ENCODE peak calls at places on chromosomes 13 and 19, in nine cellular contexts. One of them, this sample, is unnamed.

GRCh38 chr19:3366104-3366760 is at the start of gene NFIC:
- DNase-seq in tibial nerve: peak; percentile 63
- DNase-seq in CD4-positive, CD25-positive, alpha-beta regulatory T cell: no peak
- DNase-seq in uterus: peak; percentile 92
- DNase-seq in tibial artery: peak; percentile 84
- DNase-seq in mesendoderm: peak; percentile 63
- DNase-seq in psoas muscle: peak; percentile 94
- DNase-seq in PC-3: peak; percentile 50
- DNase-seq in heart left ventricle: peak; percentile 90
- DNase-seq in this sample: no peak

GRCh38 chr19:30888937-30889336 is 460.3 kb downstream of the TSHZ3 start:
- DNase-seq in psoas muscle: no peak
- DNase-seq in CD4-positive, CD25-positive, alpha-beta regulatory T cell: no peak
- DNase-seq in PC-3: no peak
- DNase-seq in mesendoderm: no peak
- DNase-seq in tibial nerve: no peak
- DNase-seq in uterus: no peak
- DNase-seq in tibial artery: no peak
- DNase-seq in heart left ventricle: no peak
- DNase-seq in this sample: no peak

GRCh38 chr19:812819-813358 is 8.9 kb downstream of the PLPPR3 start:
- DNase-seq in mesendoderm: no peak
- DNase-seq in PC-3: no peak
- DNase-seq in tibial nerve: no peak
- DNase-seq in heart left ventricle: no peak
- DNase-seq in uterus: no peak
- DNase-seq in psoas muscle: no peak
- DNase-seq in CD4-positive, CD25-positive, alpha-beta regulatory T cell: no peak
- DNase-seq in tibial artery: no peak
- DNase-seq in this sample: no peak

GRCh38 chr13:62512194-62513141 is 1096.8 kb upstream of the PCDH20 start:
- DNase-seq in heart left ventricle: no peak
- DNase-seq in mesendoderm: peak; percentile 85
- DNase-seq in CD4-positive, CD25-positive, alpha-beta regulatory T cell: no peak
- DNase-seq in psoas muscle: no peak
- DNase-seq in PC-3: peak; percentile 58
- DNase-seq in uterus: no peak
- DNase-seq in tibial artery: no peak
- DNase-seq in tibial nerve: no peak
- DNase-seq in this sample: no peak

GRCh38 chr13:98443329-98443728 is 133.6 kb downstream of the STK24 start:
- DNase-seq in tibial nerve: no peak
- DNase-seq in uterus: no peak
- DNase-seq in mesendoderm: peak; percentile 57
- DNase-seq in CD4-positive, CD25-positive, alpha-beta regulatory T cell: no peak
- DNase-seq in psoas muscle: no peak
- DNase-seq in heart left ventricle: no peak
- DNase-seq in tibial artery: no peak
- DNase-seq in PC-3: peak; percentile 63
- DNase-seq in this sample: no peak

GRCh38 chr19:41930926-41931592 is 2.8 kb upstream of the ERFL start:
- DNase-seq in PC-3: no peak
- DNase-seq in psoas muscle: no peak
- DNase-seq in tibial artery: no peak
- DNase-seq in CD4-positive, CD25-positive, alpha-beta regulatory T cell: no peak
- DNase-seq in uterus: no peak
- DNase-seq in tibial nerve: no peak
- DNase-seq in mesendoderm: peak; percentile 73
- DNase-seq in heart left ventricle: no peak
- DNase-seq in this sample: no peak

GRCh38 chr19:47461876-47462275 is 9.8 kb downstream of the SLC8A2 start:
- DNase-seq in heart left ventricle: no peak
- DNase-seq in tibial nerve: no peak
- DNase-seq in mesendoderm: no peak
- DNase-seq in CD4-positive, CD25-positive, alpha-beta regulatory T cell: no peak
- DNase-seq in PC-3: no peak
- DNase-seq in uterus: no peak
- DNase-seq in tibial artery: no peak
- DNase-seq in psoas muscle: no peak
- DNase-seq in this sample: no peak

GRCh38 chr19:51503891-51504290 is 2.3 kb upstream of the SIGLEC12 start:
- DNase-seq in uterus: no peak
- DNase-seq in PC-3: no peak
- DNase-seq in mesendoderm: no peak
- DNase-seq in tibial nerve: no peak
- DNase-seq in heart left ventricle: no peak
- DNase-seq in CD4-positive, CD25-positive, alpha-beta regulatory T cell: no peak
- DNase-seq in tibial artery: no peak
- DNase-seq in psoas muscle: no peak
- DNase-seq in this sample: no peak

GRCh38 chr19:3479177-3479818 is 1.0 kb downstream of the SMIM24 start:
- DNase-seq in tibial nerve: no peak
- DNase-seq in psoas muscle: no peak
- DNase-seq in heart left ventricle: no peak
- DNase-seq in mesendoderm: peak; percentile 66
- DNase-seq in PC-3: peak; percentile 5
- DNase-seq in CD4-positive, CD25-positive, alpha-beta regulatory T cell: peak; percentile 55
- DNase-seq in tibial artery: peak; percentile 19
- DNase-seq in uterus: no peak
- DNase-seq in this sample: peak; percentile 47

GRCh38 chr13:105804561-105805190 is 730.8 kb downstream of the EFNB2 start:
- DNase-seq in uterus: no peak
- DNase-seq in CD4-positive, CD25-positive, alpha-beta regulatory T cell: no peak
- DNase-seq in tibial artery: no peak
- DNase-seq in psoas muscle: no peak
- DNase-seq in PC-3: peak; percentile 43
- DNase-seq in tibial nerve: no peak
- DNase-seq in heart left ventricle: no peak
- DNase-seq in mesendoderm: no peak
- DNase-seq in this sample: no peak

GRCh38 chr13:52804202-52804641 is 44.2 kb downstream of the PCDH8 start:
- DNase-seq in PC-3: no peak
- DNase-seq in tibial nerve: no peak
- DNase-seq in psoas muscle: no peak
- DNase-seq in uterus: no peak
- DNase-seq in CD4-positive, CD25-positive, alpha-beta regulatory T cell: no peak
- DNase-seq in heart left ventricle: no peak
- DNase-seq in tibial artery: no peak
- DNase-seq in mesendoderm: no peak
- DNase-seq in this sample: no peak

GRCh38 chr19:9789066-9789465 is 20.5 kb upstream of the ZNF846 start:
- DNase-seq in tibial artery: no peak
- DNase-seq in uterus: no peak
- DNase-seq in CD4-positive, CD25-positive, alpha-beta regulatory T cell: no peak
- DNase-seq in mesendoderm: peak; percentile 41
- DNase-seq in heart left ventricle: no peak
- DNase-seq in psoas muscle: no peak
- DNase-seq in tibial nerve: no peak
- DNase-seq in PC-3: no peak
- DNase-seq in this sample: no peak

GRCh38 chr13:108947551-108948030 is 318.2 kb downstream of the MYO16 start:
- DNase-seq in uterus: peak; percentile 77
- DNase-seq in CD4-positive, CD25-positive, alpha-beta regulatory T cell: no peak
- DNase-seq in heart left ventricle: no peak
- DNase-seq in tibial artery: peak; percentile 72
- DNase-seq in tibial nerve: peak; percentile 47
- DNase-seq in mesendoderm: no peak
- DNase-seq in psoas muscle: no peak
- DNase-seq in PC-3: no peak
- DNase-seq in this sample: no peak

GRCh38 chr13:82758056-82758455 is 1124.2 kb downstream of the SLITRK1 start:
- DNase-seq in uterus: no peak
- DNase-seq in tibial artery: no peak
- DNase-seq in heart left ventricle: no peak
- DNase-seq in mesendoderm: peak; percentile 94
- DNase-seq in CD4-positive, CD25-positive, alpha-beta regulatory T cell: no peak
- DNase-seq in PC-3: peak; percentile 48
- DNase-seq in psoas muscle: no peak
- DNase-seq in tibial nerve: no peak
- DNase-seq in this sample: no peak

GRCh38 chr13:77028202-77028601 is 1.2 kb upstream of the FBXL3 start:
- DNase-seq in tibial nerve: no peak
- DNase-seq in heart left ventricle: peak; percentile 58
- DNase-seq in tibial artery: peak; percentile 35
- DNase-seq in uterus: peak; percentile 68
- DNase-seq in PC-3: no peak
- DNase-seq in CD4-positive, CD25-positive, alpha-beta regulatory T cell: no peak
- DNase-seq in mesendoderm: peak; percentile 25
- DNase-seq in psoas muscle: no peak
- DNase-seq in this sample: no peak

GRCh38 chr13:86572115-86572514 is 772.9 kb upstream of the SLITRK6 start:
- DNase-seq in CD4-positive, CD25-positive, alpha-beta regulatory T cell: no peak
- DNase-seq in heart left ventricle: no peak
- DNase-seq in mesendoderm: no peak
- DNase-seq in psoas muscle: no peak
- DNase-seq in PC-3: peak; percentile 79
- DNase-seq in uterus: no peak
- DNase-seq in tibial nerve: no peak
- DNase-seq in tibial artery: no peak
- DNase-seq in this sample: no peak

GRCh38 chr13:59461411-59461810 is 702.3 kb downstream of the DIAPH3 start:
- DNase-seq in tibial artery: no peak
- DNase-seq in PC-3: no peak
- DNase-seq in uterus: no peak
- DNase-seq in CD4-positive, CD25-positive, alpha-beta regulatory T cell: no peak
- DNase-seq in psoas muscle: no peak
- DNase-seq in tibial nerve: no peak
- DNase-seq in heart left ventricle: no peak
- DNase-seq in mesendoderm: no peak
- DNase-seq in this sample: no peak

GRCh38 chr19:29091127-29091526 is 121.8 kb downstream of the UQCRFS1 start:
- DNase-seq in tibial artery: no peak
- DNase-seq in tibial nerve: no peak
- DNase-seq in uterus: no peak
- DNase-seq in mesendoderm: peak; percentile 31
- DNase-seq in heart left ventricle: no peak
- DNase-seq in PC-3: no peak
- DNase-seq in psoas muscle: no peak
- DNase-seq in CD4-positive, CD25-positive, alpha-beta regulatory T cell: no peak
- DNase-seq in this sample: no peak

GRCh38 chr13:78598382-78598781 is 5.0 kb downstream of the POU4F1 start:
- DNase-seq in heart left ventricle: no peak
- DNase-seq in uterus: no peak
- DNase-seq in mesendoderm: no peak
- DNase-seq in tibial nerve: no peak
- DNase-seq in psoas muscle: no peak
- DNase-seq in PC-3: no peak
- DNase-seq in tibial artery: no peak
- DNase-seq in CD4-positive, CD25-positive, alpha-beta regulatory T cell: no peak
- DNase-seq in this sample: no peak

DNA sequence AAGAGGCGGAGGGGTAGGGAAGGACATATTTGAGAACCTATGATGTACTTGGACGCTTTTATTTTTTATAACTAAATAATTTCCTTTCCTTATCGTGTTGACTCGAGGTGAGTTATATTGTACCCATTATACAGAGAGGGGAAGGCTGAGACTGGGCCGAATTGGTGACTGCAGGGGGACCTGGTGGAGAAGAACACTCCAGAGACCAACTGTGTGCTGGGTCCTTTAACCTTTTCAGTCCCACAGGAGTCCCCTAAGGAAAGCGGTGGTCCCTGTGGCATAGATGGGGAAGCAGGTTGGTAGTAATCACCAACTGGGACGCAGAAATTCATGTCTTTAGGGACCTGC is 633 bp downstream of the MYH14 start:
- DNase-seq in tibial nerve: no peak
- DNase-seq in CD4-positive, CD25-positive, alpha-beta regulatory T cell: no peak
- DNase-seq in mesendoderm: no peak
- DNase-seq in uterus: no peak
- DNase-seq in tibial artery: no peak
- DNase-seq in heart left ventricle: no peak
- DNase-seq in PC-3: no peak
- DNase-seq in psoas muscle: no peak
- DNase-seq in this sample: no peak
- H3K27me3 ChIP-seq in tibial nerve: peaks cover 43% of the 10 kb centered on the region
- H3K27me3 ChIP-seq in CD4-positive, CD25-positive, alpha-beta regulatory T cell: peaks cover 8% of the 10 kb centered on the region
- H3K27me3 ChIP-seq in mesendoderm: no peaks in the 10 kb centered on the region
- H3K27me3 ChIP-seq in uterus: peaks cover 22% of the 10 kb centered on the region
- H3K27me3 ChIP-seq in tibial artery: no peaks in the 10 kb centered on the region
- H3K27me3 ChIP-seq in heart left ventricle: peaks cover 19% of the 10 kb centered on the region
- H3K27me3 ChIP-seq in PC-3: no peaks in the 10 kb centered on the region
- H3K27me3 ChIP-seq in psoas muscle: no peaks in the 10 kb centered on the region
- H3K27me3 ChIP-seq in this sample: peaks cover 10% of the 10 kb centered on the region

DNA sequence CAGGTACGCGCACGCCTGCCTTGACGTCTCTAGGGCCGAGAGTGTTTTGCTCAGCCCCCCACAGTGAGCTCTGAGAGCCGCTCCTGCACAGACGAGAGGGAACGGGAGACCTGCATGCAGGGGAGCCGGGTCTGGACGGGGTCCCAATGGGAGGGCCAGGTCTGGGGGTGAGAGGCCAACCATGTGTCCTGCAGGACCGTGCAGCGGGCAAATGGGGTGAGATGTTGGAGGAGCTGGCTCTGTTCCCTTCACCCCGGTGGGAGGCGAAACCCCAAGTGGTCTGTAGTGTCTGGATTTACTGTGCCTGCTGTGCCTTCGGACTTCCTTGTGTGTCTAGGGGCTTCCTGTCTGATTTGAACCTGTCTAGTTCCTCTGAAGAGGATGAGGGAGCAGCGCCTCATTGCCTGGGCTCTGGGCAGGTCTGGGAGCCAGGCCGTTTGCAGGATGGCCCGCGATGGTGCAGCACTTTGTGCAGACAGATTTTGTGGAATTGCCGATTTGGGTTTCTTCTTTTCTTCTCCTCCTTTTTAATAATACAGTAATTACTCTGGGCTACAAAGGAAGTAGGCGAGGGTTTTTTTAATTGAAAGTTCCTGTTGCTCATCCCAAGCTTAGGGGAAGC is 2.1 kb downstream of the CSNK1G2 start:
- DNase-seq in mesendoderm: no peak
- DNase-seq in tibial nerve: no peak
- DNase-seq in uterus: no peak
- DNase-seq in PC-3: no peak
- DNase-seq in heart left ventricle: no peak
- DNase-seq in tibial artery: no peak
- DNase-seq in psoas muscle: no peak
- DNase-seq in CD4-positive, CD25-positive, alpha-beta regulatory T cell: no peak
- DNase-seq in this sample: peak; percentile 12
- H3K27ac ChIP-seq in mesendoderm: no peak overlapping the region
- H3K27ac ChIP-seq in tibial nerve: peak overlapping the region; percentile 98
- H3K27ac ChIP-seq in uterus: peak overlapping the region; percentile 73
- H3K27ac ChIP-seq in PC-3: peak overlapping the region; percentile 51
- H3K27ac ChIP-seq in heart left ventricle: peak overlapping the region; percentile 77
- H3K27ac ChIP-seq in tibial artery: peak overlapping the region; percentile 97
- H3K27ac ChIP-seq in psoas muscle: peak overlapping the region; percentile 95
- H3K27ac ChIP-seq in CD4-positive, CD25-positive, alpha-beta regulatory T cell: peak overlapping the region; percentile 90
- H3K27ac ChIP-seq in this sample: peak overlapping the region; percentile 89

GRCh38 chr19:2076481-2077082 is 19.5 kb downstream of the MOB3A start:
- DNase-seq in CD4-positive, CD25-positive, alpha-beta regulatory T cell: no peak
- DNase-seq in tibial artery: no peak
- DNase-seq in tibial nerve: no peak
- DNase-seq in heart left ventricle: no peak
- DNase-seq in uterus: no peak
- DNase-seq in psoas muscle: peak; percentile 48
- DNase-seq in mesendoderm: no peak
- DNase-seq in PC-3: no peak
- DNase-seq in this sample: no peak
- H3K36me3 ChIP-seq in CD4-positive, CD25-positive, alpha-beta regulatory T cell: peaks cover 83% of the 10 kb centered on the region
- H3K36me3 ChIP-seq in tibial artery: peaks cover 86% of the 10 kb centered on the region
- H3K36me3 ChIP-seq in tibial nerve: peaks cover 100% of the 10 kb centered on the region
- H3K36me3 ChIP-seq in heart left ventricle: peaks cover 90% of the 10 kb centered on the region
- H3K36me3 ChIP-seq in uterus: no peaks in the 10 kb centered on the region
- H3K36me3 ChIP-seq in psoas muscle: peaks cover 2% of the 10 kb centered on the region
- H3K36me3 ChIP-seq in mesendoderm: no peaks in the 10 kb centered on the region
- H3K36me3 ChIP-seq in PC-3: peaks cover 2% of the 10 kb centered on the region
- H3K36me3 ChIP-seq in this sample: peaks cover 71% of the 10 kb centered on the region

GRCh38 chr19:6261883-6262282 is 17.9 kb downstream of the MLLT1 start:
- DNase-seq in CD4-positive, CD25-positive, alpha-beta regulatory T cell: no peak
- DNase-seq in psoas muscle: peak; percentile 31
- DNase-seq in PC-3: no peak
- DNase-seq in tibial nerve: no peak
- DNase-seq in mesendoderm: no peak
- DNase-seq in tibial artery: no peak
- DNase-seq in heart left ventricle: no peak
- DNase-seq in uterus: no peak
- DNase-seq in this sample: no peak
- H3K27me3 ChIP-seq in CD4-positive, CD25-positive, alpha-beta regulatory T cell: no peaks in the 10 kb centered on the region
- H3K27me3 ChIP-seq in psoas muscle: no peaks in the 10 kb centered on the region
- H3K27me3 ChIP-seq in PC-3: no peaks in the 10 kb centered on the region
- H3K27me3 ChIP-seq in tibial nerve: no peaks in the 10 kb centered on the region
- H3K27me3 ChIP-seq in mesendoderm: no peaks in the 10 kb centered on the region
- H3K27me3 ChIP-seq in tibial artery: no peaks in the 10 kb centered on the region
- H3K27me3 ChIP-seq in heart left ventricle: no peaks in the 10 kb centered on the region
- H3K27me3 ChIP-seq in uterus: no peaks in the 10 kb centered on the region
- H3K27me3 ChIP-seq in this sample: no peaks in the 10 kb centered on the region